ENCODE peak calls at places on chromosomes 6 and 20, in five cellular contexts. W is upper lobe of right lung, V is astrocyte of the cerebellum, C is SW480, R is non-pigmented ciliary epithelial cell. Q is an unnamed sample.

GRCh38 chr20:32820000-32820697 is 395 bp downstream of the MAPRE1 start:
- DNase-seq in W (peak; percentile 88), C (peak; percentile 70), R (no peak), V (no peak), Q (peak; percentile 95)

GRCh38 chr20:6829510-6830116 is 62.1 kb downstream of the BMP2 start:
- DNase-seq in R (no peak), C (no peak), W (no peak), V (peak; percentile 5), Q (no peak)

GRCh38 chr6:149751239-149751638 is 1.7 kb downstream of the PCMT1 start:
- DNase-seq in W (no peak), C (no peak), V (no peak), R (no peak), Q (no peak)

GRCh38 chr6:49423817-49424216 is 39.2 kb downstream of the MMUT start:
- DNase-seq in W (no peak), V (no peak), C (peak; percentile 15), R (no peak), Q (no peak)

GRCh38 chr6:33748851-33749250 is 2.1 kb upstream of the IP6K3 start:
- DNase-seq in C (no peak), R (no peak), V (no peak), W (no peak), Q (no peak)

GRCh38 chr6:108497883-108498282 is 62.8 kb upstream of the FOXO3 start:
- DNase-seq in W (no peak), C (peak; percentile 18), V (peak; percentile 15), R (no peak), Q (no peak)

GRCh38 chr6:168132531-168133184 is 53.6 kb upstream of the FRMD1 start:
- DNase-seq in C (no peak), W (no peak), R (peak; percentile 62), V (peak; percentile 49), Q (peak; percentile 86)

GRCh38 chr20:51525241-51526104 is 17.0 kb downstream of the NFATC2 start:
- DNase-seq in R (no peak), C (no peak), V (no peak), W (no peak), Q (no peak)

GRCh38 chr6:53658992-53659391 is 6.6 kb downstream of the KLHL31 start:
- DNase-seq in W (no peak), V (no peak), C (no peak), R (no peak), Q (no peak)

GRCh38 chr20:41138527-41139226 is 1.3 kb downstream of the PLCG1 start:
- DNase-seq in C (no peak), W (peak; percentile 56), V (no peak), R (no peak), Q (peak; percentile 69)

GRCh38 chr6:13712485-13712990 is 903 bp upstream of the RANBP9 start:
- DNase-seq in V (no peak), C (no peak), W (no peak), R (no peak), Q (no peak)

GRCh38 chr20:57223648-57224489 is 42.6 kb downstream of the BMP7 start:
- DNase-seq in C (no peak), W (no peak), V (no peak), R (no peak), Q (peak; percentile 81)

GRCh38 chr20:14879020-14879697 is 541.7 kb upstream of the FLRT3 start:
- DNase-seq in V (peak; percentile 5), W (no peak), C (peak; percentile 92), R (peak; percentile 55), Q (no peak)

Q was measured in kidney.